ENCODE peak calls at places on chromosome 3, in ten cellular contexts. A is T-helper 9 cell, G is AML-193, Z is HuH-7, K is NT2/D1, H is AG09309, F is mammary epithelial cell, I is fibroblast of pulmonary artery, X is activated gamma-delta T cell treated with Interleukin-2 at 50 U/mL for 16 hours, W is uterus. J is an unnamed sample.

GRCh38 chr3:171125010-171125409 is 98.5 kb upstream of the SLC2A2 start:
- DNase-seq in H (no peak), X (no peak), I (peak; percentile 88), G (no peak), W (no peak), A (no peak), Z (no peak), F (no peak), K (no peak), J (no peak)

GRCh38 chr3:115785782-115786181 is 162.5 kb downstream of the GAP43 start:
- DNase-seq in W (no peak), X (no peak), H (no peak), Z (no peak), F (no peak), A (no peak), K (no peak), I (no peak), G (no peak), J (no peak)

GRCh38 chr3:126998320-126998719 is 15.4 kb downstream of the PLXNA1 start:
- DNase-seq in Z (no peak), X (no peak), K (no peak), I (no peak), W (no peak), H (no peak), F (no peak), A (no peak), G (no peak), J (no peak)

GRCh38 chr3:98782826-98783500 is 19.8 kb downstream of the ST3GAL6 start:
- DNase-seq in A (no peak), W (no peak), G (no peak), X (no peak), H (no peak), Z (no peak), K (no peak), I (no peak), F (peak; percentile 58), J (no peak)

GRCh38 chr3:146709969-146710368 is 104.8 kb upstream of the PLSCR5 start:
- DNase-seq in K (no peak), W (no peak), X (no peak), Z (no peak), F (peak; percentile 10), G (no peak), H (no peak), A (no peak), I (peak; percentile 5), J (no peak)

GRCh38 chr3:186514296-186515002 is 29.7 kb downstream of the CRYGS start:
- DNase-seq in I (no peak), F (peak; percentile 16), Z (peak; percentile 54), K (peak; percentile 22), G (peak; percentile 58), W (no peak), X (no peak), A (no peak), H (no peak), J (no peak)

GRCh38 chr3:170257145-170257544 is 34.9 kb downstream of the PRKCI start:
- DNase-seq in W (no peak), G (no peak), I (no peak), Z (no peak), K (no peak), X (no peak), H (no peak), F (no peak), A (no peak), J (no peak)

GRCh38 chr3:24145981-24146822 is 201.1 kb downstream of the NR1D2 start:
- DNase-seq in H (peak; percentile 92), I (peak; percentile 91), F (peak; percentile 41), Z (no peak), A (no peak), G (no peak), X (no peak), K (no peak), W (no peak), J (no peak)

GRCh38 chr3:182725372-182726251 is 67.7 kb upstream of the ATP11B start:
- DNase-seq in I (no peak), H (no peak), A (no peak), Z (peak; percentile 31), F (no peak), G (no peak), K (peak; percentile 20), W (no peak), X (no peak), J (no peak)

GRCh38 chr3:157134620-157135191 is 25.2 kb downstream of the CCNL1 start:
- DNase-seq in G (no peak), A (no peak), W (no peak), K (no peak), X (no peak), F (no peak), Z (no peak), H (no peak), I (no peak), J (no peak)

GRCh38 chr3:88031543-88032148 is 27.2 kb downstream of the CGGBP1 start:
- DNase-seq in K (no peak), G (peak; percentile 53), A (no peak), I (peak; percentile 36), Z (peak; percentile 10), F (peak; percentile 16), W (no peak), H (no peak), X (no peak), J (no peak)

GRCh38 chr3:80367149-80367548 is 599.4 kb upstream of the ROBO1 start:
- DNase-seq in I (no peak), K (no peak), X (no peak), Z (no peak), H (no peak), G (no peak), W (no peak), F (no peak), A (no peak), J (no peak)

GRCh38 chr3:67302419-67302979 is 304.4 kb downstream of the KBTBD8 start:
- DNase-seq in X (no peak), G (no peak), K (no peak), I (no peak), Z (no peak), H (no peak), W (no peak), A (no peak), F (no peak), J (no peak)

GRCh38 chr3:65146149-65146548 is 458.3 kb upstream of the ADAMTS9 start:
- DNase-seq in H (no peak), G (no peak), I (no peak), K (peak; percentile 81), X (no peak), W (no peak), F (peak; percentile 100), Z (no peak), A (no peak), J (no peak)

GRCh38 chr3:23198801-23199200 is 4.3 kb upstream of the UBE2E2 start:
- DNase-seq in W (no peak), Z (no peak), X (no peak), K (no peak), A (no peak), H (peak; percentile 27), F (no peak), I (no peak), G (no peak), J (no peak)

GRCh38 chr3:46942481-46943236 is 33.9 kb downstream of the CCDC12 start:
- DNase-seq in I (no peak), W (no peak), X (no peak), G (no peak), Z (no peak), F (no peak), A (no peak), K (no peak), H (no peak), J (no peak)

GRCh38 chr3:11641683-11642407 is 1.9 kb downstream of the VGLL4 start:
- DNase-seq in W (no peak), G (peak; percentile 61), H (no peak), K (no peak), F (peak; percentile 52), A (no peak), X (peak; percentile 21), Z (peak; percentile 48), I (peak; percentile 71), J (no peak)

GRCh38 chr3:99551520-99551919 is 86.9 kb upstream of the COL8A1 start:
- DNase-seq in A (no peak), I (no peak), F (no peak), G (no peak), W (no peak), X (no peak), H (no peak), Z (no peak), K (no peak), J (no peak)

GRCh38 chr3:23809840-23810341 is 4.1 kb downstream of the UBE2E1 start:
- DNase-seq in X (no peak), H (no peak), G (no peak), K (no peak), A (no peak), W (no peak), I (no peak), Z (no peak), F (no peak), J (no peak)

GRCh38 chr3:14319654-14320182 is 82.7 kb upstream of the SLC6A6 start:
- DNase-seq in F (peak; percentile 75), A (no peak), W (no peak), K (peak; percentile 86), Z (peak; percentile 89), X (no peak), G (peak; percentile 98), H (no peak), I (peak; percentile 78), J (no peak)

GRCh38 chr3:46865546-46865945 is 2.3 kb upstream of the MYL3 start:
- DNase-seq in G (no peak), F (no peak), K (no peak), W (no peak), X (no peak), A (no peak), H (no peak), I (no peak), Z (no peak), J (no peak)

GRCh38 chr3:148036331-148036881 is 627.2 kb downstream of the ZIC1 start:
- DNase-seq in Z (no peak), H (no peak), A (no peak), W (no peak), I (peak; percentile 84), K (no peak), X (no peak), F (no peak), G (no peak), J (no peak)

GRCh38 chr3:103085465-103085864 is 650.6 kb downstream of the ZPLD1 start:
- DNase-seq in F (no peak), X (no peak), A (no peak), W (no peak), H (no peak), Z (peak; percentile 20), K (no peak), I (no peak), G (no peak), J (no peak)

J was measured in sigmoid colon.